ENCODE peak calls at places on chromosomes 4 and X, in six cellular contexts. One of them, this sample, is unnamed.

GRCh38 chrX:71603618-71604017 is 14.7 kb downstream of the CXCR3 start:
- DNase-seq in trophoblast cell: no peak
- DNase-seq in COR-L47: no peak
- DNase-seq in kidney epithelial cell: no peak
- DNase-seq in lung: no peak
- DNase-seq in T follicular helper cell: no peak
- DNase-seq in this sample: no peak

GRCh38 chrX:133849676-133850075 is 135.7 kb downstream of the GPC3 start:
- DNase-seq in kidney epithelial cell: no peak
- DNase-seq in trophoblast cell: no peak
- DNase-seq in lung: no peak
- DNase-seq in T follicular helper cell: no peak
- DNase-seq in COR-L47: no peak
- DNase-seq in this sample: no peak

GRCh38 chr4:83387922-83388676 is 53.5 kb upstream of the HPSE start:
- DNase-seq in trophoblast cell: no peak
- DNase-seq in COR-L47: no peak
- DNase-seq in kidney epithelial cell: no peak
- DNase-seq in T follicular helper cell: no peak
- DNase-seq in lung: no peak
- DNase-seq in this sample: no peak

GRCh38 chr4:118288097-118288496 is 64.7 kb downstream of the PRSS12 start:
- DNase-seq in lung: no peak
- DNase-seq in trophoblast cell: peak
- DNase-seq in COR-L47: no peak
- DNase-seq in T follicular helper cell: no peak
- DNase-seq in kidney epithelial cell: no peak
- DNase-seq in this sample: no peak

GRCh38 chr4:28709821-28710330 is 1849.2 kb downstream of the STIM2 start:
- DNase-seq in COR-L47: no peak
- DNase-seq in trophoblast cell: peak
- DNase-seq in kidney epithelial cell: no peak
- DNase-seq in T follicular helper cell: no peak
- DNase-seq in lung: no peak
- DNase-seq in this sample: no peak

GRCh38 chrX:46737462-46737861 is 21.5 kb downstream of the SLC9A7 start:
- DNase-seq in lung: no peak
- DNase-seq in COR-L47: no peak
- DNase-seq in T follicular helper cell: no peak
- DNase-seq in kidney epithelial cell: no peak
- DNase-seq in trophoblast cell: peak
- DNase-seq in this sample: no peak

GRCh38 chr4:152126233-152126632 is 365.4 kb upstream of the GATB start:
- DNase-seq in lung: no peak
- DNase-seq in COR-L47: no peak
- DNase-seq in trophoblast cell: no peak
- DNase-seq in T follicular helper cell: no peak
- DNase-seq in kidney epithelial cell: no peak
- DNase-seq in this sample: no peak

GRCh38 chr4:89434364-89434988 is 126.9 kb upstream of the GPRIN3 start:
- DNase-seq in lung: no peak
- DNase-seq in COR-L47: peak
- DNase-seq in T follicular helper cell: no peak
- DNase-seq in kidney epithelial cell: no peak
- DNase-seq in trophoblast cell: peak
- DNase-seq in this sample: no peak

GRCh38 chrX:153922932-153923857 is 2.9 kb downstream of the ARHGAP4 start:
- DNase-seq in lung: peak
- DNase-seq in COR-L47: peak
- DNase-seq in T follicular helper cell: no peak
- DNase-seq in kidney epithelial cell: no peak
- DNase-seq in trophoblast cell: no peak
- DNase-seq in this sample: no peak

GRCh38 chrX:77622233-77622632 is 163.8 kb downstream of the ATRX start:
- DNase-seq in COR-L47: no peak
- DNase-seq in T follicular helper cell: no peak
- DNase-seq in kidney epithelial cell: no peak
- DNase-seq in lung: no peak
- DNase-seq in trophoblast cell: no peak
- DNase-seq in this sample: no peak

GRCh38 chr4:112550728-112551127 is 34.7 kb upstream of the NEUROG2 start:
- DNase-seq in trophoblast cell: no peak
- DNase-seq in COR-L47: no peak
- DNase-seq in kidney epithelial cell: peak
- DNase-seq in T follicular helper cell: no peak
- DNase-seq in lung: no peak
- DNase-seq in this sample: no peak

GRCh38 chr4:151117371-151117962 is 18.0 kb downstream of the RPS3A start:
- DNase-seq in T follicular helper cell: peak
- DNase-seq in COR-L47: peak
- DNase-seq in lung: peak
- DNase-seq in kidney epithelial cell: peak
- DNase-seq in trophoblast cell: peak
- DNase-seq in this sample: peak

GRCh38 chr4:152951348-152951747 is 15.2 kb downstream of the FHDC1 start:
- DNase-seq in lung: no peak
- DNase-seq in COR-L47: no peak
- DNase-seq in T follicular helper cell: no peak
- DNase-seq in kidney epithelial cell: no peak
- DNase-seq in trophoblast cell: no peak
- DNase-seq in this sample: no peak

GRCh38 chr4:23171971-23172370 is 479.2 kb downstream of the GBA3 start:
- DNase-seq in T follicular helper cell: no peak
- DNase-seq in COR-L47: no peak
- DNase-seq in kidney epithelial cell: no peak
- DNase-seq in trophoblast cell: no peak
- DNase-seq in lung: no peak
- DNase-seq in this sample: no peak

GRCh38 chr4:152044341-152044740 is 283.5 kb upstream of the GATB start:
- DNase-seq in kidney epithelial cell: no peak
- DNase-seq in trophoblast cell: no peak
- DNase-seq in lung: no peak
- DNase-seq in COR-L47: no peak
- DNase-seq in T follicular helper cell: no peak
- DNase-seq in this sample: no peak

GRCh38 chr4:72489267-72489666 is 79.8 kb downstream of the ADAMTS3 start:
- DNase-seq in COR-L47: no peak
- DNase-seq in lung: no peak
- DNase-seq in trophoblast cell: no peak
- DNase-seq in kidney epithelial cell: peak
- DNase-seq in T follicular helper cell: no peak
- DNase-seq in this sample: no peak

GRCh38 chr4:145734051-145734450 is 54.1 kb downstream of the C4orf51 start:
- DNase-seq in kidney epithelial cell: no peak
- DNase-seq in lung: no peak
- DNase-seq in trophoblast cell: peak
- DNase-seq in T follicular helper cell: no peak
- DNase-seq in COR-L47: no peak
- DNase-seq in this sample: no peak

GRCh38 chrX:47223476-47224250 is 5.2 kb downstream of the CDK16 start:
- DNase-seq in kidney epithelial cell: no peak
- DNase-seq in COR-L47: no peak
- DNase-seq in trophoblast cell: no peak
- DNase-seq in lung: no peak
- DNase-seq in T follicular helper cell: no peak
- DNase-seq in this sample: no peak

GRCh38 chrX:72115380-72115779 is 16.3 kb downstream of the RTL5 start:
- DNase-seq in T follicular helper cell: no peak
- DNase-seq in trophoblast cell: no peak
- DNase-seq in lung: no peak
- DNase-seq in COR-L47: no peak
- DNase-seq in kidney epithelial cell: no peak
- DNase-seq in this sample: peak

GRCh38 chrX:71493111-71493613 is 39.7 kb upstream of the OGT start:
- DNase-seq in kidney epithelial cell: no peak
- DNase-seq in COR-L47: no peak
- DNase-seq in lung: peak
- DNase-seq in trophoblast cell: peak
- DNase-seq in T follicular helper cell: no peak
- DNase-seq in this sample: peak

GRCh38 chr4:7981738-7982394 is 42.2 kb upstream of the AFAP1 start:
- DNase-seq in COR-L47: no peak
- DNase-seq in kidney epithelial cell: no peak
- DNase-seq in lung: no peak
- DNase-seq in T follicular helper cell: no peak
- DNase-seq in trophoblast cell: no peak
- DNase-seq in this sample: no peak

GRCh38 chrX:132333351-132333750 is 114.1 kb upstream of the RAP2C start:
- DNase-seq in kidney epithelial cell: no peak
- DNase-seq in lung: no peak
- DNase-seq in COR-L47: no peak
- DNase-seq in trophoblast cell: no peak
- DNase-seq in T follicular helper cell: no peak
- DNase-seq in this sample: no peak

GRCh38 chr4:120977435-120977997 is 55.0 kb upstream of the PRDM5 start:
- DNase-seq in T follicular helper cell: no peak
- DNase-seq in lung: no peak
- DNase-seq in trophoblast cell: peak
- DNase-seq in kidney epithelial cell: peak
- DNase-seq in COR-L47: peak
- DNase-seq in this sample: no peak

GRCh38 chrX:15938072-15938471 is 83.5 kb upstream of the AP1S2 start:
- DNase-seq in trophoblast cell: no peak
- DNase-seq in T follicular helper cell: no peak
- DNase-seq in COR-L47: no peak
- DNase-seq in kidney epithelial cell: no peak
- DNase-seq in lung: no peak
- DNase-seq in this sample: no peak

GRCh38 chr4:123405212-123405856 is 8.7 kb downstream of the SPRY1 start:
- DNase-seq in kidney epithelial cell: no peak
- DNase-seq in trophoblast cell: no peak
- DNase-seq in COR-L47: no peak
- DNase-seq in lung: no peak
- DNase-seq in T follicular helper cell: no peak
- DNase-seq in this sample: no peak

GRCh38 chr4:72031868-72032619 is at the start of gene NPFFR2:
- DNase-seq in T follicular helper cell: no peak
- DNase-seq in COR-L47: no peak
- DNase-seq in lung: peak
- DNase-seq in kidney epithelial cell: peak
- DNase-seq in trophoblast cell: peak
- DNase-seq in this sample: no peak

GRCh38 chrX:38891641-38892413 is 90.6 kb downstream of the MID1IP1 start:
- DNase-seq in trophoblast cell: no peak
- DNase-seq in kidney epithelial cell: no peak
- DNase-seq in T follicular helper cell: no peak
- DNase-seq in COR-L47: no peak
- DNase-seq in lung: no peak
- DNase-seq in this sample: no peak

GRCh38 chr4:118770741-118771187 is 65.2 kb downstream of the SEC24D start:
- DNase-seq in kidney epithelial cell: no peak
- DNase-seq in T follicular helper cell: no peak
- DNase-seq in lung: no peak
- DNase-seq in trophoblast cell: no peak
- DNase-seq in COR-L47: no peak
- DNase-seq in this sample: no peak

GRCh38 chr4:174181827-174182226 is 101.6 kb downstream of the FBXO8 start:
- DNase-seq in trophoblast cell: no peak
- DNase-seq in kidney epithelial cell: no peak
- DNase-seq in lung: no peak
- DNase-seq in T follicular helper cell: no peak
- DNase-seq in COR-L47: no peak
- DNase-seq in this sample: no peak

GRCh38 chr4:12846368-12846767 is 637.8 kb downstream of the RAB28 start:
- DNase-seq in COR-L47: peak
- DNase-seq in T follicular helper cell: no peak
- DNase-seq in trophoblast cell: no peak
- DNase-seq in lung: no peak
- DNase-seq in kidney epithelial cell: no peak
- DNase-seq in this sample: no peak

GRCh38 chr4:150390531-150390910 is 191.4 kb upstream of the MAB21L2 start:
- DNase-seq in kidney epithelial cell: no peak
- DNase-seq in T follicular helper cell: no peak
- DNase-seq in lung: no peak
- DNase-seq in COR-L47: no peak
- DNase-seq in trophoblast cell: no peak
- DNase-seq in this sample: no peak

GRCh38 chrX:100720301-100720700 is 11.6 kb downstream of the SYTL4 start:
- DNase-seq in T follicular helper cell: no peak
- DNase-seq in trophoblast cell: no peak
- DNase-seq in lung: no peak
- DNase-seq in COR-L47: no peak
- DNase-seq in kidney epithelial cell: no peak
- DNase-seq in this sample: no peak

GRCh38 chr4:57184378-57185031 is 74.3 kb upstream of the IGFBP7 start:
- DNase-seq in kidney epithelial cell: no peak
- DNase-seq in lung: no peak
- DNase-seq in trophoblast cell: no peak
- DNase-seq in COR-L47: no peak
- DNase-seq in T follicular helper cell: no peak
- DNase-seq in this sample: no peak

GRCh38 chr4:6250235-6250983 is 19.2 kb upstream of the WFS1 start:
- DNase-seq in trophoblast cell: peak
- DNase-seq in lung: no peak
- DNase-seq in kidney epithelial cell: no peak
- DNase-seq in T follicular helper cell: no peak
- DNase-seq in COR-L47: peak
- DNase-seq in this sample: no peak

GRCh38 chrX:71222929-71223328 is at the start of gene GJB1:
- DNase-seq in trophoblast cell: no peak
- DNase-seq in T follicular helper cell: no peak
- DNase-seq in kidney epithelial cell: no peak
- DNase-seq in COR-L47: no peak
- DNase-seq in lung: no peak
- DNase-seq in this sample: no peak

GRCh38 chr4:10326075-10326474 is 131.2 kb downstream of the ZNF518B start:
- DNase-seq in lung: no peak
- DNase-seq in T follicular helper cell: no peak
- DNase-seq in COR-L47: no peak
- DNase-seq in trophoblast cell: no peak
- DNase-seq in kidney epithelial cell: no peak
- DNase-seq in this sample: no peak

GRCh38 chr4:56434599-56435000 is 815 bp downstream of the PPAT start:
- DNase-seq in lung: no peak
- DNase-seq in kidney epithelial cell: no peak
- DNase-seq in COR-L47: peak
- DNase-seq in trophoblast cell: peak
- DNase-seq in T follicular helper cell: no peak
- DNase-seq in this sample: no peak

This sample was measured in retinal pigment epithelial cell.